ENCODE peak calls at places on chromosomes 1 and 21, in ten cellular contexts. L, T, G, W, B, P, E, D, X and K are unnamed samples.

GRCh38 chr1:228842094-228842775 is 107.0 kb downstream of the RHOU start:
- DNase-seq in L (peak), T (peak), G (no peak), W (no peak), B (no peak), P (no peak), E (peak), D (peak), X (no peak), K (no peak)

GRCh38 chr1:168504064-168504837 is 39.5 kb downstream of the XCL2 start:
- DNase-seq in L (peak), T (peak), G (peak), W (no peak), B (peak), P (no peak), E (peak), D (no peak), X (no peak), K (no peak)

GRCh38 chr21:36072453-36073167 is 2.8 kb downstream of the CBR1 start:
- DNase-seq in L (no peak), T (no peak), G (no peak), W (no peak), B (no peak), P (no peak), E (no peak), D (no peak), X (no peak), K (no peak)

GRCh38 chr1:18009061-18009728 is 98.4 kb upstream of the IGSF21 start:
- DNase-seq in L (no peak), T (no peak), G (no peak), W (no peak), B (no peak), P (no peak), E (no peak), D (no peak), X (no peak), K (no peak)

GRCh38 chr1:210250998-210251679 is 18.5 kb downstream of the SERTAD4 start:
- DNase-seq in L (peak), T (no peak), G (peak), W (peak), B (peak), P (no peak), E (no peak), D (peak), X (peak), K (no peak)

GRCh38 chr1:22572778-22573177 is 9.5 kb downstream of the EPHA8 start:
- DNase-seq in L (no peak), T (no peak), G (no peak), W (no peak), B (no peak), P (no peak), E (no peak), D (no peak), X (no peak), K (no peak)

GRCh38 chr1:51453010-51453409 is 66.1 kb downstream of the EPS15 start:
- DNase-seq in L (no peak), T (no peak), G (no peak), W (no peak), B (no peak), P (no peak), E (no peak), D (no peak), X (no peak), K (no peak)

GRCh38 chr1:21045351-21045750 is 131.3 kb downstream of the EIF4G3 start:
- DNase-seq in L (no peak), T (no peak), G (no peak), W (no peak), B (no peak), P (no peak), E (peak), D (no peak), X (no peak), K (no peak)

GRCh38 chr21:16302851-16303282 is 573.1 kb downstream of the USP25 start:
- DNase-seq in L (peak), T (peak), G (peak), W (no peak), B (no peak), P (no peak), E (peak), D (peak), X (no peak), K (no peak)

GRCh38 chr1:5998051-5998905 is 6.1 kb upstream of the NPHP4 start:
- DNase-seq in L (no peak), T (peak), G (no peak), W (no peak), B (no peak), P (no peak), E (no peak), D (no peak), X (no peak), K (no peak)
- TF ChIP-seq CTCF in L (no peak), T (no peak), G (no peak), W (no peak), B (no peak), P (no peak), E (no peak), D (no peak), X (no peak), K (no peak)

DNA sequence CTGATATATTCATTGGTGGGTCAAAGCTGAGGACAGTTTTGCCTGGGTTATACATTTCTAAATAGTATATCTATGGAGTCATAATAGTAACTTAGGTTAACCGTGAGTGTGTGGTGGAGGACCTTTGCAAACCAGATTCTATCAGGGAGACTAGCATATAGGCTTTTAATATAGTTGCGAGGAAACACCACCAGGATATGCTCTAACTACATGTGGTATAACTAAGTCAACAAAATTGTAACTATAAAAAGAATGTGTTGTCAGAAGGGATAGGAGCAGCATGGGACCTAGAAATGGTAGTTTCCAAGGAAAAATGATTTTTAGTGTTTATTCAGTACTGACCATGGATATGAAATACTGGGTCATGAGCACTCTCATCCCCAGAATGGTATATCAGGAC is 338.1 kb downstream of the TGFB2 start:
- DNase-seq in L (no peak), T (no peak), G (no peak), W (no peak), B (no peak), P (no peak), E (no peak), D (peak), X (no peak), K (no peak)
- TF ChIP-seq CTCF in L (no peak), T (no peak), G (no peak), W (no peak), B (no peak), P (no peak), E (peak), D (peak), X (no peak), K (no peak)

GRCh38 chr1:24748191-24749121 is 3.2 kb downstream of the CLIC4 start:
- DNase-seq in L (no peak), T (no peak), G (no peak), W (no peak), B (no peak), P (no peak), E (peak), D (no peak), X (no peak), K (no peak)

GRCh38 chr1:24745711-24746582 is 700 bp downstream of the CLIC4 start:
- DNase-seq in L (peak), T (peak), G (peak), W (peak), B (peak), P (no peak), E (peak), D (peak), X (peak), K (no peak)

GRCh38 chr1:24742090-24742938 is 2.9 kb upstream of the CLIC4 start:
- DNase-seq in L (no peak), T (no peak), G (no peak), W (no peak), B (peak), P (no peak), E (peak), D (peak), X (no peak), K (no peak)

GRCh38 chr1:24743404-24744211 is 1.6 kb upstream of the CLIC4 start:
- DNase-seq in L (no peak), T (no peak), G (no peak), W (no peak), B (peak), P (no peak), E (peak), D (peak), X (no peak), K (no peak)

DNA sequence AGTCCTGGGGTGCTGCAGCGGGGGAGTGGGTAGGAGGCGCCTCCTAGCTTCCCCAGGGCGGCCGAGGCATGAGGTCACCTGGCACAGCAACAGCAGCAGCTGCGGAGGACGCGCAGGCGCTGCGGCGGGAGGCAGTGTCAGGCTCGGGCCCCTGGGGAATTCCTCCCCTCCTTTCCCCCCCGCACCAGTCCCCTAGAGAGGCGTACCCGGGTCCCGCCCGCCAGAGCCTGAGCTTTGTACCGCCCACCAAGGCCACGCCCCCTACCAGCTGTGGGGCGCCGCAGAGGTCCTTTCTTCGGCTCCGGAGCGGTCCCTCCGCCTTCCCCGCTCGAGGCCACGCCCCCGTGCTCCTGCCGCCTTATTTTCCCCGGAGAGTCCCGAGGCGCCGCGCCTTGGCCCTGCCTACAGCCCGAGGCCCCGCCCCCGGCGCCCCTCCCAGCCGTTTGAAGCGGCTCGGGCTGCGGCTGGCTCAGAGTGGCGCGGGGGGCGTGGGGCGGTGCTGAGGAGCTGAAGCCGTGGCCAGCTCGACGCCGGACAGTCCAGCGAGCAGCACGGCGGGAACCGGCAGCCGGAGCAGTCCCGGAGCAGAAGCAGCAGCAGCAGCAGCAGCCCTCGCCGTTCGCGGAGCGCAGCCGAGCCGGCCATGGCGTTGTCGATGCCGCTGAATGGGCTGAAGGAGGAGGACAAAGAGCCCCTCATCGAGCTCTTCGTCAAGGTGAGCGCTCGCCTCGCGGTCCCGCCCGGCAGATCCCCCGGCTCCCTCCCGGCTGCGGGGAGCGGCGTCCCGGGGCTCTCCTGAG is at the start of gene CLIC4:
- DNase-seq in L (peak), T (peak), G (peak), W (peak), B (peak), P (peak), E (peak), D (peak), X (peak), K (peak)
- TF ChIP-seq CTCF in L (no peak), T (peak), G (no peak), W (no peak), B (no peak), P (no peak), E (peak), D (peak), X (no peak), K (no peak)

GRCh38 chr1:181152892-181153633 is 64.6 kb downstream of the IER5 start:
- DNase-seq in L (peak), T (peak), G (peak), W (no peak), B (peak), P (no peak), E (peak), D (peak), X (peak), K (no peak)
- TF ChIP-seq CTCF in L (no peak), T (peak), G (peak), W (peak), B (no peak), P (no peak), E (peak), D (peak), X (no peak), K (no peak)

GRCh38 chr1:27634166-27634981 is 611 bp downstream of the FGR start:
- DNase-seq in L (no peak), T (peak), G (no peak), W (no peak), B (peak), P (no peak), E (no peak), D (no peak), X (peak), K (peak)
- TF ChIP-seq CTCF in L (no peak), T (no peak), G (no peak), W (no peak), B (no peak), P (no peak), E (no peak), D (no peak), X (no peak), K (no peak)

DNA sequence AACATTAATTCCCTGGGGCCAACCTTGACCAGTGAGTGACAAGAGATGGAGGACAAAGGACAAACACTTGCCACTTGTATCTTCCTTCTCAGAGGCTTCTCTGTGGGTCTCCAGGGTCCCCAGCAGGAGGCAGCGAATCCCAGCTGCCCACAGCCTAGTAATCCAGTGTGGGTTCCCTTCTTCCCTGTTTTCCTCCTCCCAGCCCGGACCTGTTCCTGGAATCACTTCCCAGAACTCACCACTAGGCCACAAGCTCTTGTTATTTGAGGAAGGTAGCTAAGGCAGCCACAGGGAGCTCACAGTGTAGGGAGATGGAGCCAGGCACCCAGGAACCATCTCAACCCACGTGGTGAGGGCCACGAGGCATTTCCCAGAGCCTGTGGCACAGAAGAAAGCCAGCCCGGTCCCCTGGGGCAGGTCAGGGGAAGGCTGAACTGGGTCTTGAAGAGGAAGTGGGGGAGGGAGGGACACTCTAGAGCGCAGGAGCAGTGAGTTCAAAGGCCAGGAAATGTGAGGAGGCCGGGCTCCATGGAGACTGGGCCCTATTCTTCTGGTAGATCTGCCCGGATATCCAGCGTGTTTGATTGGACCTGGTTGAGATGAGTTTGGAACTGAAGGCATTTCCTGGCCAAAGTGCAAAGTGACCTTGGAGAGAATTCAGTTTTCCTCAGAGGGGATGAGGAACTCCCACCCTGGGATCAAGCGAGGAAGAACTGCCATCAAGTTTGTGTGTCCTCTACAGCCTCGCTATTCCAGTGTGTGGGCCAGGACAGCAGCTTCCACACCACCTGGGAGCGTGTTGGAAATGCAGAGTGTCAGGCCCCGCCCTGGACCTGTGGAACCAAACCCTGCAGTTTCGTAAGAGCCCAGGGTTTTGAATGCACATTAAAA is 20.3 kb upstream of the C2CD2 start:
- DNase-seq in L (no peak), T (no peak), G (no peak), W (no peak), B (peak), P (no peak), E (no peak), D (no peak), X (no peak), K (no peak)
- TF ChIP-seq CTCF in L (no peak), T (no peak), G (no peak), W (peak), B (no peak), P (no peak), E (peak), D (no peak), X (peak), K (no peak)

GRCh38 chr1:169753549-169753948 is 19.7 kb upstream of the SELE start:
- DNase-seq in L (no peak), T (no peak), G (no peak), W (no peak), B (no peak), P (no peak), E (no peak), D (no peak), X (no peak), K (no peak)
- TF ChIP-seq CTCF in L (no peak), T (no peak), G (no peak), W (no peak), B (no peak), P (no peak), E (no peak), D (peak), X (no peak), K (no peak)

GRCh38 chr1:188782220-188782841 is 1695.3 kb downstream of the BRINP3 start:
- DNase-seq in L (peak), T (no peak), G (no peak), W (peak), B (no peak), P (no peak), E (peak), D (peak), X (peak), K (no peak)
- TF ChIP-seq CTCF in L (peak), T (no peak), G (no peak), W (peak), B (no peak), P (no peak), E (no peak), D (peak), X (peak), K (no peak)